ENCODE peak calls at places on chromosomes 1 and 21, in seven cellular contexts. P, B, K, R, C, X and E are unnamed samples.

GRCh38 chr1:199762567-199762966 is 264.9 kb upstream of the NR5A2 start:
- DNase-seq in C (no peak), K (no peak), R (no peak), B (no peak), P (no peak), X (no peak), E (no peak)

GRCh38 chr1:248618878-248619277 is 16.0 kb downstream of the OR2T11 start:
- DNase-seq in X (no peak), B (peak; percentile 52), C (no peak), P (peak; percentile 28), K (peak; percentile 34), R (no peak), E (peak; percentile 0)

GRCh38 chr1:10646347-10646861 is 150.0 kb downstream of the CASZ1 start:
- DNase-seq in P (no peak), C (no peak), X (no peak), B (peak; percentile 82), R (no peak), K (no peak), E (no peak)

GRCh38 chr1:43363283-43363934 is 4.4 kb downstream of the ELOVL1 start:
- DNase-seq in K (no peak), C (no peak), B (no peak), R (no peak), X (no peak), P (no peak), E (no peak)

GRCh38 chr1:29712801-29713200 is 476.5 kb downstream of the PTPRU start:
- DNase-seq in X (no peak), C (no peak), K (no peak), R (no peak), B (no peak), P (no peak), E (no peak)

GRCh38 chr21:28375708-28376385 is 616.8 kb downstream of the LTN1 start:
- DNase-seq in R (no peak), P (no peak), X (no peak), B (no peak), K (no peak), C (no peak), E (peak; percentile 32)

GRCh38 chr1:82386365-82387069 is 585.8 kb downstream of the ADGRL2 start:
- DNase-seq in P (no peak), R (no peak), C (no peak), K (no peak), B (peak; percentile 1), X (no peak), E (peak; percentile 11)

GRCh38 chr1:30524840-30525617 is 198.4 kb downstream of the MATN1 start:
- DNase-seq in B (no peak), C (no peak), P (no peak), X (no peak), K (no peak), R (no peak), E (no peak)

GRCh38 chr1:209485167-209485566 is 98.3 kb upstream of the CAMK1G start:
- DNase-seq in B (peak; percentile 15), C (no peak), K (no peak), R (no peak), P (no peak), X (no peak), E (no peak)

GRCh38 chr1:218890436-218890835 is 283.2 kb upstream of the LYPLAL1 start:
- DNase-seq in P (no peak), X (no peak), R (no peak), C (no peak), K (no peak), B (no peak), E (no peak)

GRCh38 chr1:153791856-153792253 is 16.6 kb downstream of the SLC27A3 start:
- DNase-seq in K (no peak), R (peak; percentile 29), X (no peak), B (peak; percentile 24), P (no peak), C (no peak), E (no peak)